ENCODE peak calls at places on chromosomes 4 and X, in eight cellular contexts. F is ecto neural progenitor cell, V is H9, C is T-helper 2 cell, P is ELR, Y is HS-27A, D is A549, S is cardiac muscle cell. G is an unnamed sample.

GRCh38 chr4:183788308-183788707 is 116.8 kb upstream of the STOX2 start:
- DNase-seq in S (no peak), C (no peak), Y (no peak), P (no peak), F (no peak), D (no peak), V (no peak), G (no peak)

GRCh38 chrX:118615141-118615540 is 112.3 kb upstream of the IL13RA1 start:
- DNase-seq in F (no peak), P (no peak), D (no peak), V (no peak), Y (no peak), S (no peak), C (no peak), G (no peak)

GRCh38 chr4:17173300-17173699 is 274.9 kb upstream of the LDB2 start:
- DNase-seq in D (peak), V (peak), Y (no peak), P (no peak), C (no peak), S (no peak), F (peak), G (no peak)

GRCh38 chrX:117707948-117708743 is 408.5 kb downstream of the KLHL13 start:
- DNase-seq in F (no peak), V (no peak), Y (no peak), C (no peak), P (no peak), S (no peak), D (no peak), G (no peak)

GRCh38 chr4:123616970-123617392 is 220.4 kb downstream of the SPRY1 start:
- DNase-seq in P (no peak), S (peak), F (no peak), C (no peak), V (no peak), D (no peak), Y (no peak), G (peak)

GRCh38 chrX:23784487-23785301 is 1.7 kb downstream of the SAT1 start:
- DNase-seq in V (no peak), P (peak), S (peak), F (no peak), C (no peak), D (peak), Y (no peak), G (no peak)

GRCh38 chr4:159267940-159268327 is 165.1 kb downstream of the RAPGEF2 start:
- DNase-seq in D (no peak), V (no peak), Y (no peak), S (peak), F (no peak), C (no peak), P (no peak), G (no peak)

GRCh38 chrX:78092296-78092695 is 11.8 kb upstream of the PGK1 start:
- DNase-seq in S (peak), F (peak), C (no peak), Y (no peak), D (peak), P (peak), V (peak), G (no peak)

GRCh38 chr4:19193274-19193962 is 1058.3 kb upstream of the SLIT2 start:
- DNase-seq in D (no peak), S (no peak), C (no peak), P (no peak), F (no peak), Y (no peak), V (no peak), G (no peak)

GRCh38 chr4:41753942-41754341 is 5.4 kb upstream of the PHOX2B start:
- DNase-seq in Y (no peak), V (no peak), F (no peak), C (no peak), S (no peak), P (no peak), D (no peak), G (no peak)

GRCh38 chr4:175441256-175441655 is 370.8 kb downstream of the GPM6A start:
- DNase-seq in F (no peak), V (no peak), Y (no peak), D (no peak), P (no peak), C (no peak), S (no peak), G (no peak)

GRCh38 chr4:129899849-129900248 is 803.9 kb downstream of the C4orf33 start:
- DNase-seq in F (no peak), D (no peak), V (no peak), C (no peak), P (no peak), S (no peak), Y (no peak), G (no peak)

GRCh38 chrX:17812763-17813162 is 48.3 kb downstream of the RAI2 start:
- DNase-seq in F (no peak), Y (no peak), C (no peak), P (peak), V (no peak), D (peak), S (peak), G (no peak)

GRCh38 chrX:109847257-109848187 is 114.5 kb upstream of the ACSL4 start:
- DNase-seq in V (no peak), F (no peak), P (peak), Y (no peak), S (peak), C (no peak), D (peak), G (no peak)

GRCh38 chr4:163681208-163681821 is 186.8 kb downstream of the TMA16 start:
- DNase-seq in P (peak), D (peak), Y (no peak), V (no peak), S (peak), F (no peak), C (no peak), G (no peak)

GRCh38 chr4:102981005-102981404 is 38.5 kb downstream of the SLC9B1 start:
- DNase-seq in C (no peak), S (no peak), P (no peak), F (no peak), Y (no peak), D (no peak), V (no peak), G (no peak)

GRCh38 chrX:10819973-10820372 is 199.6 kb upstream of the MID1 start:
- DNase-seq in P (no peak), V (no peak), Y (no peak), C (no peak), F (no peak), S (no peak), D (no peak), G (no peak)

GRCh38 chrX:29858714-29859113 is 356.6 kb upstream of the MAGEB2 start:
- DNase-seq in V (no peak), D (no peak), F (no peak), P (peak), Y (peak), C (no peak), S (peak), G (no peak)

GRCh38 chrX:149470960-149471359 is 34.1 kb downstream of the IDS start:
- DNase-seq in C (peak), V (peak), P (peak), F (peak), S (peak), D (peak), Y (no peak), G (peak)

GRCh38 chrX:104137496-104137895 is 19.3 kb downstream of the SLC25A53 start:
- DNase-seq in D (peak), S (no peak), Y (no peak), V (no peak), C (no peak), F (no peak), P (peak), G (no peak)

GRCh38 chrX:119045884-119046283 is 26.9 kb upstream of the CT47C1 start:
- DNase-seq in C (no peak), D (no peak), P (peak), F (no peak), V (no peak), Y (no peak), S (no peak), G (no peak)

GRCh38 chr4:129676934-129677333 is 581.0 kb downstream of the C4orf33 start:
- DNase-seq in F (no peak), S (no peak), D (no peak), Y (no peak), C (no peak), P (no peak), V (no peak), G (no peak)

GRCh38 chr4:30295652-30296051 is 424.5 kb upstream of the PCDH7 start:
- DNase-seq in Y (no peak), V (peak), S (no peak), P (no peak), D (no peak), F (no peak), C (no peak), G (no peak)

GRCh38 chrX:57573754-57574153 is 18.1 kb upstream of the ZXDB start:
- DNase-seq in C (no peak), D (no peak), Y (no peak), F (no peak), V (no peak), S (no peak), P (peak), G (no peak)

GRCh38 chr4:77819836-77820679 is 890 bp upstream of the CNOT6L start:
- DNase-seq in Y (peak), V (peak), S (peak), P (peak), F (peak), D (peak), C (peak), G (peak)

GRCh38 chr4:82785248-82786003 is 13.2 kb downstream of the SCD5 start:
- DNase-seq in S (peak), V (peak), C (no peak), Y (peak), D (peak), F (peak), P (peak), G (no peak)

GRCh38 chr4:244471-244870 is 60.8 kb downstream of the ZNF732 start:
- DNase-seq in Y (peak), S (peak), C (peak), D (peak), F (no peak), P (peak), V (peak), G (no peak)

GRCh38 chr4:117001077-117001476 is 84.3 kb downstream of the TRAM1L1 start:
- DNase-seq in Y (no peak), C (no peak), S (no peak), F (no peak), P (no peak), V (no peak), D (no peak), G (no peak)

GRCh38 chr4:170853422-170854021 is 763.8 kb upstream of the AADAT start:
- DNase-seq in V (peak), P (peak), Y (no peak), S (no peak), D (peak), C (no peak), F (peak), G (no peak)

GRCh38 chrX:69060631-69061408 is 104.4 kb downstream of the PJA1 start:
- DNase-seq in F (peak), C (no peak), Y (no peak), V (peak), P (peak), D (peak), S (peak), G (no peak)

GRCh38 chr4:125045311-125045710 is 269.4 kb upstream of the FAT4 start:
- DNase-seq in C (no peak), D (no peak), P (no peak), F (no peak), Y (no peak), V (no peak), S (no peak), G (no peak)

GRCh38 chr4:126757219-126757618 is 875.5 kb upstream of the INTU start:
- DNase-seq in D (no peak), F (no peak), S (peak), C (no peak), Y (no peak), P (no peak), V (no peak), G (no peak)

GRCh38 chr4:11439836-11440235 is 11.1 kb upstream of the HS3ST1 start:
- DNase-seq in V (no peak), C (no peak), S (no peak), Y (no peak), D (no peak), F (no peak), P (no peak), G (no peak)

GRCh38 chrX:43500996-43501694 is 155.0 kb upstream of the MAOA start:
- DNase-seq in P (no peak), S (no peak), C (no peak), Y (no peak), V (no peak), D (no peak), F (no peak), G (no peak)

GRCh38 chr4:25563071-25563564 is 92.5 kb upstream of the SLC34A2 start:
- DNase-seq in S (no peak), F (no peak), Y (no peak), P (no peak), D (peak), C (no peak), V (no peak), G (peak)

GRCh38 chr4:72397314-72397713 is 171.7 kb downstream of the ADAMTS3 start:
- DNase-seq in F (no peak), D (no peak), C (no peak), P (no peak), Y (no peak), S (peak), V (no peak), G (no peak)

GRCh38 chrX:108447303-108447702 is 7.7 kb downstream of the COL4A5 start:
- DNase-seq in D (peak), S (peak), P (peak), C (no peak), Y (no peak), V (no peak), F (no peak), G (no peak)

GRCh38 chr4:84336964-84337705 is 162.0 kb downstream of the NKX6-1 start:
- DNase-seq in F (no peak), V (no peak), S (no peak), Y (no peak), C (no peak), D (no peak), P (no peak), G (no peak)

GRCh38 chrX:35340451-35340850 is 397.9 kb downstream of the FAM47B start:
- DNase-seq in D (no peak), P (no peak), S (no peak), Y (no peak), C (no peak), V (no peak), F (no peak), G (no peak)